ENCODE peak calls at places on chromosomes 1 and 21, in nine cellular contexts. N is effector CD4-positive, alpha-beta T cell; K is activated naive CD4-positive, alpha-beta T cell treated with Interleukin-2 at 50 U/mL for 16 hours; B is left cardiac atrium; H is RWPE1; I is cardiac muscle cell; P is NAMALWA; L is islet precursor cell; S is smooth muscle cell of the brain vasculature. V is an unnamed sample.

GRCh38 chr1:229221106-229222019 is 49.5 kb upstream of the RAB4A start:
- DNase-seq in S (peak), H (no peak), K (no peak), I (no peak), L (no peak), B (peak), P (no peak), N (no peak), V (peak)

GRCh38 chr1:31437433-31438037 is 24.5 kb downstream of the SERINC2 start:
- DNase-seq in I (no peak), H (no peak), L (no peak), K (no peak), N (no peak), B (no peak), S (no peak), P (no peak), V (no peak)

GRCh38 chr21:31030367-31031106 is 7.7 kb downstream of the KRTAP19-8 start:
- DNase-seq in H (no peak), S (no peak), P (no peak), I (no peak), B (no peak), N (no peak), L (no peak), K (no peak), V (no peak)

GRCh38 chr21:26124896-26125295 is 45.7 kb downstream of the APP start:
- DNase-seq in N (no peak), B (no peak), P (no peak), I (peak), L (no peak), H (no peak), S (no peak), K (no peak), V (no peak)

GRCh38 chr1:39694026-39694425 is 2.8 kb upstream of the HPCAL4 start:
- DNase-seq in I (no peak), K (no peak), S (no peak), P (no peak), L (peak), B (no peak), N (no peak), H (peak), V (no peak)

GRCh38 chr1:17134036-17134435 is 14.8 kb upstream of the PADI2 start:
- DNase-seq in K (no peak), L (no peak), H (no peak), N (no peak), S (no peak), I (no peak), B (no peak), P (no peak), V (no peak)

GRCh38 chr1:6800728-6801127 is 15.5 kb downstream of the CAMTA1 start:
- DNase-seq in P (no peak), H (no peak), B (no peak), L (no peak), I (no peak), N (no peak), S (no peak), K (no peak), V (no peak)

GRCh38 chr1:44101356-44101755 is 17.3 kb upstream of the KLF17 start:
- DNase-seq in H (no peak), B (no peak), I (no peak), P (no peak), K (no peak), S (no peak), N (no peak), L (no peak), V (no peak)

GRCh38 chr1:53378932-53379661 is 51.2 kb upstream of the LRP8 start:
- DNase-seq in B (no peak), P (no peak), K (no peak), N (no peak), S (no peak), H (no peak), L (peak), I (no peak), V (peak)

GRCh38 chr1:65255088-65256050 is 54.0 kb upstream of the DNAJC6 start:
- DNase-seq in H (no peak), P (no peak), B (peak), L (peak), N (no peak), I (peak), K (no peak), S (no peak), V (no peak)

GRCh38 chr1:208069317-208069716 is 158.4 kb upstream of the CD34 start:
- DNase-seq in L (no peak), B (no peak), I (no peak), P (no peak), N (no peak), S (no peak), H (no peak), K (no peak), V (no peak)

GRCh38 chr1:61081637-61082335 is 575 bp upstream of the NFIA start:
- DNase-seq in N (peak), B (peak), I (peak), L (peak), S (no peak), H (peak), K (peak), P (peak), V (peak)

GRCh38 chr1:109361649-109362048 is 36.1 kb downstream of the SORT1 start:
- DNase-seq in B (no peak), K (no peak), I (no peak), P (no peak), L (no peak), H (no peak), N (no peak), S (no peak), V (no peak)

GRCh38 chr1:113684153-113684541 is 75.1 kb downstream of the PHTF1 start:
- DNase-seq in L (no peak), K (no peak), I (no peak), S (no peak), H (no peak), P (no peak), B (peak), N (no peak), V (peak)

GRCh38 chr1:30887485-30888315 is 20.9 kb downstream of the SDC3 start:
- DNase-seq in N (no peak), L (peak), S (no peak), H (no peak), K (no peak), I (no peak), P (peak), B (no peak), V (no peak)

GRCh38 chr1:28983509-28984310 is 69.3 kb downstream of the EPB41 start:
- DNase-seq in N (no peak), P (no peak), L (peak), H (no peak), I (peak), K (no peak), S (no peak), B (peak), V (peak)

V was measured in lower lobe of right lung.